ENCODE peak calls at places on chromosomes 5 and 9, in four cellular contexts. V, P, W and I are unnamed samples.

GRCh38 chr9:137488330-137488653 is 29.2 kb upstream of the NSMF start:
- DNase-seq in V (no peak), P (no peak), W (no peak), I (no peak)

GRCh38 chr9:83322438-83322837 is 215.8 kb downstream of the FRMD3 start:
- DNase-seq in V (no peak), P (no peak), W (no peak), I (no peak)

GRCh38 chr9:86594724-86595123 is 240.5 kb upstream of the TUT7 start:
- DNase-seq in V (no peak), P (no peak), W (no peak), I (no peak)

GRCh38 chr5:107269256-107269655 is 401.5 kb downstream of the EFNA5 start:
- DNase-seq in V (no peak), P (no peak), W (no peak), I (no peak)

GRCh38 chr5:98096155-98096554 is 677.3 kb upstream of the RGMB start:
- DNase-seq in V (no peak), P (no peak), W (no peak), I (peak)

GRCh38 chr9:107158321-107158720 is 124.8 kb upstream of the RAD23B start:
- DNase-seq in V (no peak), P (no peak), W (no peak), I (no peak)

GRCh38 chr5:4230905-4231561 is 635.4 kb downstream of the IRX1 start:
- DNase-seq in V (no peak), P (no peak), W (no peak), I (no peak)

GRCh38 chr5:65213921-65214525 is 267.7 kb downstream of the ADAMTS6 start:
- DNase-seq in V (no peak), P (no peak), W (no peak), I (peak)